ENCODE peak calls at places on chromosomes 5 and 9, in four cellular contexts. One of them, this sample, is unnamed.

GRCh38 chr5:171351674-171352073 is 36.0 kb upstream of the NPM1 start:
- DNase-seq in HCT116: no peak
- DNase-seq in HepG2: no peak
- DNase-seq in K562: no peak
- DNase-seq in this sample: no peak

GRCh38 chr9:127950513-127951210 is 13.0 kb upstream of the DPM2 start:
- DNase-seq in HepG2: peak
- DNase-seq in K562: no peak
- DNase-seq in HCT116: no peak
- DNase-seq in this sample: no peak

GRCh38 chr5:34618666-34619065 is 37.5 kb upstream of the RAI14 start:
- DNase-seq in HCT116: no peak
- DNase-seq in K562: no peak
- DNase-seq in HepG2: no peak
- DNase-seq in this sample: no peak

GRCh38 chr5:33725846-33726245 is 165.9 kb downstream of the ADAMTS12 start:
- DNase-seq in K562: no peak
- DNase-seq in HCT116: no peak
- DNase-seq in HepG2: no peak
- DNase-seq in this sample: no peak

GRCh38 chr9:272251-273213 is 57.9 kb downstream of the DOCK8 start:
- DNase-seq in K562: peak
- DNase-seq in HCT116: no peak
- DNase-seq in HepG2: no peak
- DNase-seq in this sample: no peak

GRCh38 chr9:23821400-23822181 is 4.4 kb downstream of the ELAVL2 start:
- DNase-seq in HCT116: no peak
- DNase-seq in K562: no peak
- DNase-seq in HepG2: no peak
- DNase-seq in this sample: no peak

GRCh38 chr5:60163762-60164161 is 270.2 kb upstream of the PDE4D start:
- DNase-seq in HepG2: no peak
- DNase-seq in HCT116: no peak
- DNase-seq in K562: no peak
- DNase-seq in this sample: no peak

GRCh38 chr9:129624947-129625346 is 1.0 kb upstream of the NTMT1 start:
- DNase-seq in HCT116: no peak
- DNase-seq in HepG2: peak
- DNase-seq in K562: peak
- DNase-seq in this sample: no peak

GRCh38 chr9:89372230-89372816 is 54.0 kb downstream of the SECISBP2 start:
- DNase-seq in HCT116: no peak
- DNase-seq in HepG2: no peak
- DNase-seq in K562: no peak
- DNase-seq in this sample: no peak

GRCh38 chr5:113179156-113179555 is 202.6 kb downstream of the DCP2 start:
- DNase-seq in HCT116: no peak
- DNase-seq in HepG2: no peak
- DNase-seq in K562: no peak
- DNase-seq in this sample: no peak

GRCh38 chr5:44809215-44809955 is 638 bp downstream of the MRPS30 start:
- DNase-seq in HepG2: peak
- DNase-seq in K562: peak
- DNase-seq in HCT116: peak
- DNase-seq in this sample: no peak

GRCh38 chr9:15370496-15371464 is 51.9 kb upstream of the SNAPC3 start:
- DNase-seq in HepG2: no peak
- DNase-seq in HCT116: no peak
- DNase-seq in K562: no peak
- DNase-seq in this sample: no peak

GRCh38 chr9:125255781-125256391 is 5.7 kb upstream of the GAPVD1 start:
- DNase-seq in HepG2: peak
- DNase-seq in K562: peak
- DNase-seq in HCT116: no peak
- DNase-seq in this sample: no peak

GRCh38 chr5:119274767-119275130 is 81.1 kb upstream of the TNFAIP8 start:
- DNase-seq in HCT116: peak
- DNase-seq in K562: no peak
- DNase-seq in HepG2: no peak
- DNase-seq in this sample: peak

GRCh38 chr9:119839888-119840287 is 470.7 kb upstream of the BRINP1 start:
- DNase-seq in HCT116: no peak
- DNase-seq in HepG2: no peak
- DNase-seq in K562: no peak
- DNase-seq in this sample: no peak

GRCh38 chr9:127981559-127982121 is 851 bp upstream of the EEIG1 start:
- DNase-seq in HCT116: no peak
- DNase-seq in K562: no peak
- DNase-seq in HepG2: no peak
- DNase-seq in this sample: no peak

GRCh38 chr5:73282383-73282782 is 109.4 kb downstream of the TMEM174 start:
- DNase-seq in K562: no peak
- DNase-seq in HCT116: no peak
- DNase-seq in HepG2: no peak
- DNase-seq in this sample: no peak

GRCh38 chr9:21796768-21797167 is 5.7 kb upstream of the MTAP start:
- DNase-seq in HCT116: no peak
- DNase-seq in K562: no peak
- DNase-seq in HepG2: no peak
- DNase-seq in this sample: no peak

GRCh38 chr9:98009926-98010325 is 26.8 kb downstream of the ANP32B start:
- DNase-seq in HCT116: no peak
- DNase-seq in K562: no peak
- DNase-seq in HepG2: no peak
- DNase-seq in this sample: no peak

GRCh38 chr9:108052431-108053080 is 563.0 kb upstream of the KLF4 start:
- DNase-seq in HCT116: no peak
- DNase-seq in HepG2: no peak
- DNase-seq in K562: no peak
- DNase-seq in this sample: no peak

GRCh38 chr5:12019306-12019705 is 115.1 kb upstream of the CTNND2 start:
- DNase-seq in K562: no peak
- DNase-seq in HCT116: no peak
- DNase-seq in HepG2: no peak
- DNase-seq in this sample: no peak

GRCh38 chr5:12022444-12022843 is 118.2 kb upstream of the CTNND2 start:
- DNase-seq in HCT116: no peak
- DNase-seq in HepG2: no peak
- DNase-seq in K562: no peak
- DNase-seq in this sample: no peak

GRCh38 chr5:12023614-12024241 is 119.5 kb upstream of the CTNND2 start:
- DNase-seq in K562: peak
- DNase-seq in HCT116: no peak
- DNase-seq in HepG2: peak
- DNase-seq in this sample: peak
- TF ChIP-seq TCF7L2 in K562: no peak
- TF ChIP-seq TCF7L2 in HCT116: no peak
- TF ChIP-seq TCF7L2 in HepG2: no peak
- TF ChIP-seq TCF7L2 in this sample: no peak

DNA sequence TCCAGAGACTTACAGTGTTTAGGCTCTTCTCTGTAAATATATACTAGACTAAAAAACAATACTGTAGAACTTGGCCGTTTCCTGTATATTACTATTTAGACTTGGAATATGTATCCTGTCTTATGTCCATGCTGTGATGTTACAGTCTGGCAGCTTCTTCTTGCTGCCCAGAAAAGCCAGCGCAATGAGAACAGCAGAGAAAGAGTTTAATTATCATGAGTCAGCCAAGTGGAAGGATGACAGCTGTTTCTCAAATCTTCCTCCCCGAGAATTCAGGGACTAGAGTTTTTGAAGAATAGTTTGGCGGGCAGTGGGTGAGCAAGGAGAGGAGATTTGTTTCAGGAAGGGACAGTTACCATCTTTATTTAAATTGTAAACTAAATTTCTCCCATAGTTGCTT is 37.5 kb downstream of the NAA35 start:
- DNase-seq in K562: no peak
- DNase-seq in HCT116: no peak
- DNase-seq in HepG2: no peak
- DNase-seq in this sample: no peak
- TF ChIP-seq TCF7L2 in K562: no peak
- TF ChIP-seq TCF7L2 in HCT116: no peak
- TF ChIP-seq TCF7L2 in HepG2: no peak
- TF ChIP-seq TCF7L2 in this sample: no peak

DNA sequence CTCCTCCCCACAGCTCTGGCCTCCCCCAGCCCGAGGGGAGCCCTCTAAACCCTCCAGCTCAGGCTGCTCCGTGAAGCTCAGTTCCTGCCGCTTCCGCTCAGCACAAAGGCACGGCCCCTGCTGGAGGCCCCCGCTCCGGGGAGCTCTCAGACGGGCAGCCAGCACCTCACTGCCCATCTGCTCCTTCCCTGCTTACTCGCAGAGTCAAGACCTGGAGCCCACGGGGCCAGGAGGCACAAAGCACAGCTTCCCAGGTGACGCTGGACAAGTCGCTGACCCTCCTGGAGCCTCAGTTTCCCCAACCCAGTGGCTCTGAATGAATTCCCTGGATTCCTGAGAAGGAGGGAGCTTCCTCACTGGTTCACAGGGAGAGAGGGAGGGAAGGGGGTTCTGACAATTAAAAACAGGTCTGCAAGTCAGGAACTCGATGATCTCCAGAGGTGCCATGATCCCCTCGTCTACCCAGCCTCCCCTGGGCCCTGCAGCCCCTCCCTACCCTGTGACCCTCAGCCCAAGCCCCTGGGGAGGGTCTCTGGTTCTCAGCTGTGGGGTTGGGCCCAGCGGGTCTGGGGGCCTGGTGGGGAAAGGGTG is 36.2 kb downstream of the VAV2 start:
- DNase-seq in HepG2: no peak
- DNase-seq in K562: no peak
- DNase-seq in HCT116: no peak
- DNase-seq in this sample: no peak
- TF ChIP-seq TCF7L2 in HepG2: no peak
- TF ChIP-seq TCF7L2 in K562: no peak
- TF ChIP-seq TCF7L2 in HCT116: no peak
- TF ChIP-seq TCF7L2 in this sample: no peak

GRCh38 chr5:115639377-115639776 is 13.5 kb upstream of the TMED7 start:
- DNase-seq in HepG2: no peak
- DNase-seq in K562: no peak
- DNase-seq in HCT116: no peak
- DNase-seq in this sample: no peak
- TF ChIP-seq TCF7L2 in HepG2: no peak
- TF ChIP-seq TCF7L2 in K562: no peak
- TF ChIP-seq TCF7L2 in HCT116: no peak
- TF ChIP-seq TCF7L2 in this sample: no peak

DNA sequence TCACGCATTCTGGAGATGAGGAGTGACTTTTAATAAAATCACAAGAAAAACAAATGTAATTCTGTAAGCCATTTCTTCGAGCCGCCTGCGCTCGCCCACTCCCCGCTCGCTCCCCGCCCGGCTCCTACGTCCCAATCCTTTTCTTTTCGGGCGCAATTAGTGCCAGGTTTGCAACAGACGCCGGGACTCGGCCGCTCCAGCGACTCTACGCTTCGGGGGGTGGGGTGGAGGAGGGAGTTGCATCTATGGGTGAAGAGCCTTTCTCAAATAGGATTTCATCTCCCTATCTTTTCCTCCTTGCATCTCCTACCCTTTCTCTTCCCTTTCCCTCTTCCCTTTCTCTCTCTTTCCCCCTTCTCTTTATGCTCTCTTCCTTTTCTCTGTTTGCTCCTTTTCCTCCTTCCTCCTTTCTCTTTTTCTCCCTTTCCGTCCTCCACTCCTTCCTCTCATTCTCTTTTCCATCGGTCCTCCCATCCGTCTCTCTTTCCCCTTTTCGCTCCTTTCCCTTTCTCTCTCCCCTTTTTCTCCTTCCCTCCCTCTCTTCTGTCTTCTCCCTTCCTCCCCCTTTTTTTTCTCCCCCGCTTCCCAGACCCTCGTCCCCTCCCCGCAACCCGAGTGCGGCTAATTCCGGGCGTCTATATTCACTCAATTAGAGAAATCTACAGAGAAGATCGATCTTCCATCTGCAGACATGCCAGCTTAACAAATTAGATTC is 6.1 kb upstream of the OTP start:
- DNase-seq in HCT116: no peak
- DNase-seq in K562: no peak
- DNase-seq in HepG2: no peak
- DNase-seq in this sample: no peak
- TF ChIP-seq TCF7L2 in HCT116: no peak
- TF ChIP-seq TCF7L2 in K562: no peak
- TF ChIP-seq TCF7L2 in HepG2: no peak
- TF ChIP-seq TCF7L2 in this sample: no peak

GRCh38 chr5:58972301-58972700 is 389.4 kb downstream of the RAB3C start:
- DNase-seq in HCT116: no peak
- DNase-seq in HepG2: no peak
- DNase-seq in K562: no peak
- DNase-seq in this sample: no peak

GRCh38 chr5:58968350-58968749 is 385.5 kb downstream of the RAB3C start:
- DNase-seq in HCT116: no peak
- DNase-seq in HepG2: no peak
- DNase-seq in K562: no peak
- DNase-seq in this sample: no peak

GRCh38 chr5:58969253-58969652 is 386.4 kb downstream of the RAB3C start:
- DNase-seq in K562: no peak
- DNase-seq in HepG2: no peak
- DNase-seq in HCT116: no peak
- DNase-seq in this sample: no peak

GRCh38 chr5:58967597-58968281 is 384.9 kb downstream of the RAB3C start:
- DNase-seq in HCT116: no peak
- DNase-seq in HepG2: no peak
- DNase-seq in K562: no peak
- DNase-seq in this sample: no peak

GRCh38 chr5:58969795-58970194 is 386.9 kb downstream of the RAB3C start:
- DNase-seq in HepG2: no peak
- DNase-seq in HCT116: no peak
- DNase-seq in K562: no peak
- DNase-seq in this sample: no peak
- TF ChIP-seq TCF7L2 in HepG2: no peak
- TF ChIP-seq TCF7L2 in HCT116: no peak
- TF ChIP-seq TCF7L2 in K562: no peak
- TF ChIP-seq TCF7L2 in this sample: no peak

GRCh38 chr5:9239071-9239470 is 306.8 kb downstream of the SEMA5A start:
- DNase-seq in HCT116: no peak
- DNase-seq in HepG2: no peak
- DNase-seq in K562: no peak
- DNase-seq in this sample: no peak

GRCh38 chr5:9233035-9233434 is 312.8 kb downstream of the SEMA5A start:
- DNase-seq in K562: no peak
- DNase-seq in HepG2: no peak
- DNase-seq in HCT116: no peak
- DNase-seq in this sample: no peak

GRCh38 chr5:9230355-9230754 is 315.5 kb downstream of the SEMA5A start:
- DNase-seq in HepG2: no peak
- DNase-seq in K562: no peak
- DNase-seq in HCT116: no peak
- DNase-seq in this sample: no peak

GRCh38 chr5:9231842-9232241 is 314.0 kb downstream of the SEMA5A start:
- DNase-seq in HepG2: no peak
- DNase-seq in K562: no peak
- DNase-seq in HCT116: no peak
- DNase-seq in this sample: no peak

DNA sequence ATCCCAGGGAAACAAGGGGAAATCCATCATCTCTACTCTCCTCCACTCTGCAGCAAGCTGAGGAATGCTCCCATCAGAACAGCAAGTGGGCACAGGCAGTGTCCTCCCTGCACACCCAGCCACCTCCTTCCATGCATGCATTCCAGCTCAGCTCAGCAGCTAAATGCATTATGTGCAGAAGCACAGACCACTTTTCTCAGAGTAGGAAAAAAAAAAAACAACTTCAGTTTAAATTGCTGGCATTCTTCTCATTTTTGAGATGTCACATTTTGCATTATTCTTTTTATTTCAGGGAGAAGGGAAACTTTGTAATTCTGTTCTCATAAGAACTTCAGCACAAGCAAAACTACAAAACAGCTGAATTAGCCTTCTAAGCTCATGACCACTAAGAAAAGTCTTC is 312.2 kb downstream of the SEMA5A start:
- DNase-seq in HepG2: no peak
- DNase-seq in K562: no peak
- DNase-seq in HCT116: no peak
- DNase-seq in this sample: no peak
- TF ChIP-seq TCF7L2 in HepG2: no peak
- TF ChIP-seq TCF7L2 in K562: no peak
- TF ChIP-seq TCF7L2 in HCT116: no peak
- TF ChIP-seq TCF7L2 in this sample: no peak

This sample was measured in Panc1.